ENCODE peak calls at places on chromosomes 16 and 17, in four cellular contexts. O is SK-N-SH, G is H1, S is GM12878. V is an unnamed sample.

GRCh38 chr17:41413982-41414381 is 10.4 kb downstream of the KRT37 start:
- DNase-seq in O (no peak), G (no peak), S (no peak), V (no peak)

GRCh38 chr17:65750678-65751077 is 189.2 kb upstream of the AXIN2 start:
- DNase-seq in O (peak; percentile 75), G (no peak), S (peak; percentile 15), V (no peak)

GRCh38 chr17:60149691-60150582 is at the start of gene CA4:
- DNase-seq in O (peak; percentile 84), G (peak; percentile 74), S (no peak), V (peak; percentile 49)

GRCh38 chr17:2391597-2392251 is 9.1 kb downstream of the MNT start:
- DNase-seq in O (no peak), G (no peak), S (no peak), V (no peak)

GRCh38 chr16:4376820-4377572 is 5.3 kb downstream of the VASN start:
- DNase-seq in O (no peak), G (no peak), S (no peak), V (no peak)

GRCh38 chr17:2158011-2158410 is 103.1 kb downstream of the HIC1 start:
- DNase-seq in O (no peak), G (no peak), S (no peak), V (no peak)

GRCh38 chr17:43608313-43608712 is 53.4 kb downstream of the MEOX1 start:
- DNase-seq in O (no peak), G (no peak), S (peak; percentile 28), V (no peak)

GRCh38 chr16:10565167-10565566 is 15.2 kb downstream of the EMP2 start:
- DNase-seq in O (no peak), G (no peak), S (no peak), V (no peak)

GRCh38 chr16:11004957-11005610 is 60.7 kb downstream of the CLEC16A start:
- DNase-seq in O (no peak), G (no peak), S (no peak), V (no peak)

GRCh38 chr16:67562918-67563707 is 787 bp downstream of the CTCF start:
- DNase-seq in O (peak; percentile 76), G (peak; percentile 76), S (no peak), V (peak; percentile 59)

GRCh38 chr17:77712578-77712977 is 245.9 kb upstream of the TNRC6C start:
- DNase-seq in O (no peak), G (no peak), S (no peak), V (no peak)

GRCh38 chr16:58128181-58128631 is 975 bp downstream of the CFAP20 start:
- DNase-seq in O (no peak), G (no peak), S (no peak), V (no peak)

GRCh38 chr17:7673239-7673638 is 14.1 kb downstream of the TP53 start:
- DNase-seq in O (no peak), G (peak; percentile 89), S (peak; percentile 3), V (peak; percentile 36)

GRCh38 chr17:70137451-70138230 is 31.7 kb upstream of the KCNJ2 start:
- DNase-seq in O (no peak), G (no peak), S (peak; percentile 70), V (no peak)

GRCh38 chr17:4161560-4162221 is 18.7 kb downstream of the CYB5D2 start:
- DNase-seq in O (peak; percentile 66), G (no peak), S (no peak), V (peak; percentile 37)

GRCh38 chr17:10205549-10206185 is 7.3 kb upstream of the GAS7 start:
- DNase-seq in O (no peak), G (no peak), S (peak; percentile 30), V (no peak)

GRCh38 chr16:53892155-53892554 is 188.2 kb downstream of the FTO start:
- DNase-seq in O (peak; percentile 40), G (peak; percentile 61), S (no peak), V (peak; percentile 49)

GRCh38 chr17:12349297-12349696 is 316.4 kb upstream of the MYOCD start:
- DNase-seq in O (no peak), G (no peak), S (no peak), V (no peak)

GRCh38 chr17:2302740-2303277 is 776 bp downstream of the SMG6 start:
- DNase-seq in O (peak; percentile 29), G (no peak), S (no peak), V (no peak)

DNA sequence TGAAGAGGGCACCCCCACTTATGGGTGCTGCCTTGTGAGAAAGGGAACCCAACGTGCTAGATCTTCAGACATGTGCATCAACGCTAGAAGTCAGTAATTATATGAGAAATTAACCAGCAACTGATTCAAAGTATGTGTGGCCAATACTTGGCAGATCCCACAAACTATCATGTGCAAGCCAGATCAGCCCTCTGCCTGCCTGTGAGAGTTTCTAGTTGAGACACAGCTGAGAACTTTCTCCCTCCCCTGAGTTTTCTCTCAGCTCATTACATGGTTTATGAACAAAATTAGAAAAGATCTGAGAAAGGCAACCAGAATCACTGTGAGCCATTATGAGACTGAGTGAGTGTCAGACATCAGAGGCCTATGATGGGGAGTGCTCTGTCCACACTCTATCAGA is 51.7 kb downstream of the GTF3C1 start:
- DNase-seq in O (no peak), G (no peak), S (no peak), V (no peak)
- TF ChIP-seq NRF1 in O (no peak), G (no peak), S (no peak), V (no peak)

GRCh38 chr16:27721548-27722265 is 171.8 kb downstream of the KATNIP start:
- DNase-seq in O (peak; percentile 63), G (no peak), S (no peak), V (no peak)
- TF ChIP-seq NRF1 in O (no peak), G (no peak), S (no peak), V (no peak)

GRCh38 chr17:62790554-62790953 is 17.6 kb downstream of the MARCHF10 start:
- DNase-seq in O (no peak), G (no peak), S (no peak), V (no peak)

GRCh38 chr17:62792122-62792800 is 15.9 kb downstream of the MARCHF10 start:
- DNase-seq in O (no peak), G (no peak), S (no peak), V (no peak)

GRCh38 chr17:62794666-62794971 is 13.5 kb downstream of the MARCHF10 start:
- DNase-seq in O (no peak), G (no peak), S (no peak), V (no peak)

GRCh38 chr17:62793919-62794665 is 14.0 kb downstream of the MARCHF10 start:
- DNase-seq in O (no peak), G (no peak), S (no peak), V (no peak)

GRCh38 chr17:62791235-62792121 is 16.6 kb downstream of the MARCHF10 start:
- DNase-seq in O (no peak), G (no peak), S (no peak), V (no peak)
- TF ChIP-seq NRF1 in O (no peak), G (no peak), S (no peak), V (no peak)

GRCh38 chr16:71826533-71827017 is 17.9 kb upstream of the AP1G1 start:
- DNase-seq in O (no peak), G (no peak), S (no peak), V (peak; percentile 58)

GRCh38 chr16:71834291-71834690 is 11.5 kb upstream of the ATXN1L start:
- DNase-seq in O (no peak), G (no peak), S (no peak), V (no peak)

GRCh38 chr16:71830359-71830758 is 15.4 kb upstream of the ATXN1L start:
- DNase-seq in O (no peak), G (no peak), S (no peak), V (no peak)
- TF ChIP-seq NRF1 in O (no peak), G (no peak), S (no peak), V (no peak)

DNA sequence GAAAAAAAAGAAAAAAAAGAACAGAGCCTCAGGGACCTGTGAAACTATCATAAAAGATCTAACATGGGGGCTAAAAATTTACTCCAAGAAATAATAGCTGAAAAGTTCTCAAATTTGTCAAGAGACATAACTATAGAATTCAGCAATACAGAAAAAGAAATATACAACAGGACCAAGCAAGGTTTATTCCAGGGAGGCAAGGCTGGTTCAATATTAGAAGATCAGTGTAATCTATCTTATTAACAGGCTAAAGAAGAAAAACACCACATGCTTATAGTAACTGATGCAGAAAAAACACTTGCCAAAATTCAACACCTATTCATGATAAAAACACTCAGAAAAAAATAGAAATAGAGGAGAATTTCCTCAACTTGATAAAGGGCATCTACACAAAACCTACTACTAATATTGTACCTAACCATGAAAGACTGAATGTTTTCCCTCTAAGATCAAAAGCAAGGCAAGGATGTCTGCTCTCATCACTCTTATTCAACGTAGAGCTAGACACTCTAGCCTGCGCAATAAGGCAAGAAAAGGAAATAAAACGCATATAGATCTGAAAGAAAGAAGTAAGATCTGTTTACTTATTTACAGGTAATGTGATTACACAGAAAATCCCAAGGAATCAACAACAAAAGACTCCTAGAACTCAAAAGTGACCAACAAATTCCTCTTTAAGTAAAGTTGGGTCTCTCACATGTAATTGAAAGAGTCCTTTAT is 1.2 kb upstream of the ACSM3 start:
- DNase-seq in O (no peak), G (no peak), S (no peak), V (no peak)
- TF ChIP-seq NRF1 in O (no peak), G (no peak), S (no peak), V (no peak)

GRCh38 chr16:46929378-46930332 is 43.8 kb downstream of the DNAJA2 start:
- DNase-seq in O (peak; percentile 92), G (peak; percentile 94), S (no peak), V (peak; percentile 79)
- TF ChIP-seq NRF1 in O (no peak), G (no peak), S (no peak), V (no peak)

GRCh38 chr16:81546781-81547180 is 102.2 kb downstream of the CMIP start:
- DNase-seq in O (no peak), G (no peak), S (no peak), V (no peak)

GRCh38 chr16:81547194-81547918 is 102.7 kb downstream of the CMIP start:
- DNase-seq in O (no peak), G (no peak), S (no peak), V (no peak)

GRCh38 chr16:81544261-81544660 is 99.7 kb downstream of the CMIP start:
- DNase-seq in O (no peak), G (no peak), S (no peak), V (no peak)

GRCh38 chr16:81544691-81545365 is 100.2 kb downstream of the CMIP start:
- DNase-seq in O (no peak), G (no peak), S (no peak), V (no peak)

DNA sequence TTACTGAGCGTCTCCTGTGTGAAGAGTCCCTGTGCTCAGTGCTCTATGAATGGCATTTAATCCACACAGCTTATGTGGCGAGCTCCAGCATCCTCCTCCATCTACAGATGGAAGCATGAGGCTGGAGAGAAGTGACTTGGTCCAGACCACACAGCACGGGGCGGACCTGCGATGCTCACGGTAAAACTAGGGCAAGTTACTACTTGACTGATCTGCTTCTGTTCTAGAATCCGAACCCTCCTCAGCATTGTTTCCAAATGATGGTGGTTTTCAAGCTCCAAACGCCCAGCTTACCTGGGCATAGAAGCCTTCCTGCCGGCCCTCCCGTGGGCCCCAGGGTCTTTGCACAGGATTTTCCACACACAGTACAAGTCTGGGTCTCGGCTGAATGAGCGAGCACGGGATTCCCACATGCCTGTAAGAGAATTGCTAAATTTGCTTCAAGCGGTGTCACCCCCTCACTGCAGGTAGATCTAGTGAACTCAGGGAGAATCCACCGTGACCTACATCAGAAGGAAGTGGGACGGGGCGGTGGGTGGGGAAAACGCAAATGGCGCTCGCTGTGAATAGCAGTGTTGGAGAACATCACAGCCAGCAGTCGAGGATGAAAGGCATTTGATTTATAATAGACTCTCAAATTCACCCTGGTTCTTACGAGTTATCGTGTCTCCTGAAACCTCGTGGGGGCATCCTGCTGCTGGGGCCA is 101.0 kb downstream of the CMIP start:
- DNase-seq in O (no peak), G (no peak), S (no peak), V (no peak)
- TF ChIP-seq NRF1 in O (no peak), G (no peak), S (no peak), V (no peak)